ENCODE peak calls at places on chromosomes 16 and 17, in eight cellular contexts. M is thyroid gland, L is cardiac fibroblast, R is AG04450, A is AG10803, P is Caco-2, E is Calu3, D is lung. J is an unnamed sample.

GRCh38 chr17:4708436-4708835 is 2.0 kb upstream of the ARRB2 start:
- DNase-seq in M (peak), L (peak), R (no peak), A (no peak), P (peak), E (no peak), D (peak), J (no peak)

GRCh38 chr17:72063756-72064461 is 56.9 kb upstream of the SOX9 start:
- DNase-seq in M (no peak), L (no peak), R (no peak), A (no peak), P (no peak), E (no peak), D (no peak), J (no peak)

GRCh38 chr16:79868841-79869240 is 268.3 kb upstream of the MAF start:
- DNase-seq in M (no peak), L (no peak), R (no peak), A (no peak), P (no peak), E (no peak), D (no peak), J (no peak)

GRCh38 chr16:20681821-20682736 is 15.4 kb downstream of the ACSM1 start:
- DNase-seq in M (no peak), L (no peak), R (no peak), A (no peak), P (no peak), E (no peak), D (no peak), J (no peak)

GRCh38 chr17:39195568-39196160 is 1.8 kb downstream of the CACNB1 start:
- DNase-seq in M (peak), L (no peak), R (no peak), A (no peak), P (no peak), E (no peak), D (peak), J (no peak)

GRCh38 chr17:48052956-48053757 is 5.0 kb downstream of the NFE2L1 start:
- DNase-seq in M (peak), L (peak), R (no peak), A (no peak), P (no peak), E (peak), D (no peak), J (no peak)

GRCh38 chr16:11151156-11151904 is 104.7 kb downstream of the SOCS1 start:
- DNase-seq in M (no peak), L (no peak), R (no peak), A (no peak), P (no peak), E (no peak), D (no peak), J (no peak)

GRCh38 chr17:5592382-5592781 is 8.1 kb upstream of the NLRP1 start:
- DNase-seq in M (no peak), L (peak), R (peak), A (peak), P (no peak), E (no peak), D (no peak), J (no peak)

GRCh38 chr17:43906951-43907424 is 348 bp downstream of the MPP2 start:
- DNase-seq in M (peak), L (no peak), R (no peak), A (no peak), P (no peak), E (no peak), D (no peak), J (no peak)

GRCh38 chr16:65737831-65738230 is 616.0 kb upstream of the CDH11 start:
- DNase-seq in M (no peak), L (no peak), R (no peak), A (no peak), P (no peak), E (no peak), D (no peak), J (no peak)

GRCh38 chr16:69112285-69113129 is 7.1 kb downstream of the HAS3 start:
- DNase-seq in M (peak), L (peak), R (no peak), A (peak), P (peak), E (peak), D (peak), J (no peak)

DNA sequence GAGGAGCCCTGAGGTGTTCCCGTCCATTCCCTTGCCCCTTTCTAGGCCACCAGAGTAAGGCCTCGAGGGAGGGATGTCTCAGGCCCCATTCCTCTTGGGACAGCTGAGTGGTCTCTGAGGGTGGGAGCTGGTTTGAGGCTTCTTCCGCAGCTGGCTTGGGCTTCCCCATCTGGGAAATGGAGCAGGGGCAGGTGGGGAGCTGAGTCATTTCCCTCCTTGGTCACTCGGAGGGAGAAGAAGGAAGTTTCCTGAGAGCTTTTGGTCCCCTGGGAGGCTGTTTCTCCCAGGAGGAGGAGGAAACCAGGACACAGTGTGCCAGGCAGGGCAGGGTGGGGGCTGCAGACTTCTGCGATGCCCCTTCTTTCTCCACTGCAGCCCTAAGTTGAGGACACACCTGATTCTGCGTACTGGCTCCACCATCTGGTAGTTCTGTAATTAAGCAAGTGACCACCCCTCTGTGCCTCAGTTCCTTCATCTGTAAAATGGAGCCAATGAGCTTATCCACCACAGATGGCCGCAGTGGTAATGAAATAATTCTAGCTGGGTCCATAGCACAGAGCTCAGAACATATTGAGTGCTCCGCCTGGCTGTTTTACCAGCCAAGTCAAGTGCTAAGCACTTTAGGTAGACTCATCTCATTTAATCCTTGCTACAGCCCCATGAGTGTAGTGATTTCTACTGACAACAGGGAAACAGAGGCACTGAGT is 1.5 kb upstream of the KCNJ12 start:
- DNase-seq in M (no peak), L (peak), R (no peak), A (no peak), P (no peak), E (no peak), D (no peak), J (no peak)
- TF ChIP-seq CTCF in M (no peak), L (no peak), R (no peak), A (no peak), P (no peak), E (no peak), D (no peak), J (no peak)

GRCh38 chr17:73165616-73166404 is 1.0 kb downstream of the SSTR2 start:
- DNase-seq in M (peak), L (no peak), R (no peak), A (no peak), P (no peak), E (peak), D (no peak), J (no peak)
- TF ChIP-seq CTCF in M (no peak), L (no peak), R (no peak), A (no peak), P (no peak), E (no peak), D (no peak), J (no peak)

GRCh38 chr16:67445913-67446907 is 15.3 kb downstream of the HSD11B2 start:
- DNase-seq in M (no peak), L (no peak), R (no peak), A (no peak), P (no peak), E (no peak), D (no peak), J (no peak)

GRCh38 chr16:67446968-67447507 is 16.1 kb downstream of the HSD11B2 start:
- DNase-seq in M (no peak), L (no peak), R (no peak), A (no peak), P (no peak), E (no peak), D (no peak), J (no peak)

GRCh38 chr16:67449328-67449727 is 18.4 kb downstream of the HSD11B2 start:
- DNase-seq in M (peak), L (no peak), R (no peak), A (no peak), P (no peak), E (no peak), D (peak), J (no peak)

GRCh38 chr16:67448580-67448979 is 17.7 kb downstream of the HSD11B2 start:
- DNase-seq in M (no peak), L (no peak), R (no peak), A (no peak), P (no peak), E (no peak), D (no peak), J (no peak)

DNA sequence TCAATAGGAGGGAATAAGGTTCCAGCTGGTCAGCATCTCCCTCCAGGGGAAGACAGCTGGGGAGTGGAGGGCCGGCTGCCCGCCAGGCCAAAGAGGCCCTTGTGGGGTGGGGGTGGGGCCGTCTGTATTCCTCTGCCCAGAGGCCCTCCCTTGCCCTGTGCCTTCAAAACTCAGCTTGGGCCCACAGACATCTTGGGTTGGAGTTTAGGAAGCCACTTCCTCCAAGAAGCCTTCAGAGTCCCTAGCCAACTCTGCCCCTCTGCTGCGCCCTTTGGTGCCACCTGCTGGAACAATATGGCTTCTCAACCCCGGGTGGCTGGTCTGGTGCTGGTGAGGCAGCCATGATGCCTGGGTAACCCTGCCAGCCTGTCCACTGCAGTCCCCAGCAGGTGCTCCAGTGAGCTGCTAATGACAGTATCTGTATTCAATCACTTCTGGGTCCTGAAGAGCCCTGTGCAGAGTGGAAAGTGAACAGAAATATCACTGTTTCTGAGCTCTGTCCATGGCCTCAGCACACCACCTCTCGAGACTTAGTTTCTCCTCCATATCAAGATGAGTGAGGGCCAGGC is 16.7 kb downstream of the HSD11B2 start:
- DNase-seq in M (no peak), L (peak), R (peak), A (peak), P (peak), E (peak), D (peak), J (peak)
- TF ChIP-seq CTCF in M (peak), L (peak), R (peak), A (peak), P (peak), E (peak), D (no peak), J (peak)

DNA sequence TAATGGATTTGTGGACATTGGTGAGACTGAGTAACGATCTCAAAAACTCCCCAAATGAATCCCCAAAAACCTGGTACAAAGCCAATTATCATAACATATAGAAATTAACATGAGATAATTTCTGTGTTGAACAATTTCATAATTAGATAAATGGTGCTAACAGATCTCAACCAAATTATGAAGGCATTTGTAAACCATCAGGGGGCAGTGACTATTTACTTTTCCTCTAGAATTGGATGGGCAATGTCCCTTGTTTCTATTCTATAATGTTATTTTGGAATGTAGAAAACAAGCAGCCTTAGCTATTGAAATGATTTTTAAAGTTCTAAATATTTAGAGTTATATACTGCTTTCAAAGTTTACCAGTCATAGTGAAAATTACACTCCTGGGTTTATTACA is 57.8 kb downstream of the MYH10 start:
- DNase-seq in M (no peak), L (peak), R (no peak), A (peak), P (no peak), E (no peak), D (no peak), J (no peak)
- TF ChIP-seq CTCF in M (peak), L (peak), R (peak), A (peak), P (no peak), E (no peak), D (no peak), J (no peak)

GRCh38 chr16:89973654-89974335 is 25.2 kb downstream of the DEF8 start:
- DNase-seq in M (no peak), L (no peak), R (no peak), A (no peak), P (peak), E (no peak), D (no peak), J (no peak)
- TF ChIP-seq CTCF in M (no peak), L (no peak), R (no peak), A (no peak), P (no peak), E (no peak), D (no peak), J (no peak)

GRCh38 chr16:86293897-86294296 is 216.4 kb upstream of the FOXF1 start:
- DNase-seq in M (no peak), L (no peak), R (no peak), A (no peak), P (no peak), E (no peak), D (no peak), J (no peak)

GRCh38 chr16:86291491-86291890 is 218.8 kb upstream of the FOXF1 start:
- DNase-seq in M (no peak), L (no peak), R (no peak), A (no peak), P (no peak), E (no peak), D (no peak), J (no peak)

GRCh38 chr16:86294535-86294934 is 215.8 kb upstream of the FOXF1 start:
- DNase-seq in M (no peak), L (no peak), R (peak), A (no peak), P (no peak), E (no peak), D (no peak), J (no peak)

GRCh38 chr16:86292942-86293341 is 217.4 kb upstream of the FOXF1 start:
- DNase-seq in M (no peak), L (no peak), R (no peak), A (no peak), P (no peak), E (no peak), D (no peak), J (no peak)

GRCh38 chr16:86292171-86292775 is 218.1 kb upstream of the FOXF1 start:
- DNase-seq in M (no peak), L (no peak), R (no peak), A (no peak), P (no peak), E (no peak), D (no peak), J (no peak)
- TF ChIP-seq CTCF in M (no peak), L (no peak), R (no peak), A (no peak), P (no peak), E (no peak), D (no peak), J (no peak)

GRCh38 chr17:63116228-63116627 is 150.2 kb downstream of the TANC2 start:
- DNase-seq in M (no peak), L (no peak), R (no peak), A (no peak), P (no peak), E (no peak), D (no peak), J (no peak)
- TF ChIP-seq CTCF in M (no peak), L (no peak), R (no peak), A (no peak), P (no peak), E (no peak), D (no peak), J (no peak)

GRCh38 chr17:41334385-41334784 is 16.2 kb downstream of the KRT33A start:
- DNase-seq in M (no peak), L (no peak), R (no peak), A (no peak), P (no peak), E (no peak), D (no peak), J (no peak)
- TF ChIP-seq CTCF in M (no peak), L (no peak), R (no peak), A (no peak), P (no peak), E (no peak), D (no peak), J (no peak)

GRCh38 chr17:31541559-31541958 is 150.1 kb downstream of the RAB11FIP4 start:
- DNase-seq in M (peak), L (no peak), R (no peak), A (no peak), P (no peak), E (peak), D (no peak), J (no peak)
- TF ChIP-seq CTCF in M (peak), L (peak), R (peak), A (peak), P (peak), E (no peak), D (no peak), J (peak)

GRCh38 chr17:78819402-78819801 is 21.2 kb downstream of the USP36 start:
- DNase-seq in M (no peak), L (no peak), R (no peak), A (no peak), P (no peak), E (no peak), D (no peak), J (no peak)
- TF ChIP-seq CTCF in M (no peak), L (no peak), R (no peak), A (no peak), P (no peak), E (no peak), D (no peak), J (no peak)

J was measured in CD14-positive monocyte.